ENCODE peak calls at places on chromosomes 13 and 19, in seven cellular contexts. E, C, J, L, P, H and M are unnamed samples.

GRCh38 chr13:68808456-68808855 is 1299.2 kb upstream of the ATXN8OS start:
- DNase-seq in E (peak; percentile 8), C (no peak), J (no peak), L (no peak), P (no peak), H (no peak), M (no peak)

GRCh38 chr13:52127783-52128702 is 830 bp downstream of the NEK5 start:
- DNase-seq in E (peak; percentile 61), C (peak; percentile 73), J (peak; percentile 19), L (peak; percentile 74), P (peak; percentile 62), H (no peak), M (peak; percentile 83)

GRCh38 chr19:6729573-6730152 is 7.7 kb downstream of the GPR108 start:
- DNase-seq in E (no peak), C (no peak), J (no peak), L (no peak), P (no peak), H (no peak), M (no peak)

GRCh38 chr13:110258876-110259631 is 47.9 kb downstream of the COL4A1 start:
- DNase-seq in E (no peak), C (no peak), J (no peak), L (no peak), P (peak; percentile 32), H (no peak), M (no peak)

GRCh38 chr19:6091771-6092291 is 18.5 kb downstream of the RFX2 start:
- DNase-seq in E (peak; percentile 62), C (no peak), J (no peak), L (no peak), P (peak; percentile 21), H (no peak), M (no peak)

GRCh38 chr19:54517483-54517882 is 14.9 kb downstream of the LAIR2 start:
- DNase-seq in E (peak; percentile 45), C (peak; percentile 42), J (no peak), L (peak; percentile 73), P (peak; percentile 36), H (peak; percentile 1), M (peak; percentile 36)

GRCh38 chr13:57527114-57527770 is 104.3 kb upstream of the PCDH17 start:
- DNase-seq in E (no peak), C (no peak), J (no peak), L (no peak), P (no peak), H (no peak), M (no peak)

GRCh38 chr13:37127706-37128241 is 22.3 kb upstream of the CSNK1A1L start:
- DNase-seq in E (peak; percentile 85), C (peak; percentile 27), J (no peak), L (no peak), P (peak; percentile 57), H (peak; percentile 66), M (peak; percentile 57)

GRCh38 chr13:38213307-38213706 is 136.3 kb upstream of the UFM1 start:
- DNase-seq in E (peak; percentile 35), C (no peak), J (no peak), L (no peak), P (peak; percentile 43), H (no peak), M (no peak)

GRCh38 chr19:1045247-1045603 is 5.3 kb downstream of the ABCA7 start:
- DNase-seq in E (peak; percentile 50), C (no peak), J (no peak), L (peak; percentile 97), P (no peak), H (no peak), M (no peak)

GRCh38 chr19:2756921-2757881 is 17.4 kb upstream of the SLC39A3 start:
- DNase-seq in E (no peak), C (no peak), J (no peak), L (no peak), P (no peak), H (no peak), M (no peak)

GRCh38 chr13:66503890-66504289 is 726.2 kb downstream of the PCDH9 start:
- DNase-seq in E (peak; percentile 46), C (no peak), J (no peak), L (no peak), P (no peak), H (no peak), M (no peak)

GRCh38 chr13:49635599-49636433 is 7.5 kb downstream of the ARL11 start:
- DNase-seq in E (peak; percentile 91), C (peak; percentile 19), J (no peak), L (no peak), P (peak; percentile 43), H (no peak), M (no peak)

GRCh38 chr13:38045278-38046048 is 175.9 kb upstream of the TRPC4 start:
- DNase-seq in E (peak; percentile 59), C (no peak), J (no peak), L (peak; percentile 21), P (peak; percentile 64), H (peak; percentile 4), M (no peak)

GRCh38 chr19:48553676-48554384 is 1.9 kb downstream of the SULT2B1 start:
- DNase-seq in E (peak; percentile 79), C (no peak), J (no peak), L (peak; percentile 76), P (peak; percentile 97), H (no peak), M (no peak)

GRCh38 chr13:50365300-50365682 is 350.0 kb downstream of the KCNRG start:
- DNase-seq in E (no peak), C (no peak), J (no peak), L (no peak), P (no peak), H (no peak), M (no peak)

GRCh38 chr19:42397315-42398166 is 7.4 kb upstream of the CNFN start:
- DNase-seq in E (no peak), C (no peak), J (no peak), L (no peak), P (no peak), H (no peak), M (no peak)

GRCh38 chr19:45768644-45769053 is 403 bp downstream of the SIX5 start:
- DNase-seq in E (peak; percentile 63), C (no peak), J (no peak), L (peak; percentile 38), P (peak; percentile 55), H (no peak), M (no peak)

GRCh38 chr19:35114656-35115537 is 726 bp upstream of the FXYD3 start:
- DNase-seq in E (peak; percentile 18), C (peak; percentile 93), J (peak; percentile 85), L (peak; percentile 85), P (peak; percentile 44), H (no peak), M (peak; percentile 88)

GRCh38 chr13:26585136-26585535 is 27.7 kb downstream of the WASF3 start:
- DNase-seq in E (peak; percentile 17), C (no peak), J (no peak), L (no peak), P (no peak), H (no peak), M (no peak)

GRCh38 chr19:5977222-5977784 is 637 bp downstream of the RANBP3 start:
- DNase-seq in E (no peak), C (no peak), J (no peak), L (peak; percentile 47), P (no peak), H (no peak), M (no peak)

GRCh38 chr19:31838163-31838798 is 489.0 kb upstream of the TSHZ3 start:
- DNase-seq in E (no peak), C (no peak), J (no peak), L (no peak), P (no peak), H (no peak), M (peak; percentile 11)